ENCODE peak calls at places on chromosomes 3 and 15, in four cellular contexts. A is K562, M is GM12878, U is H1. Z is an unnamed sample.

GRCh38 chr3:196988241-196989029 is 19.8 kb upstream of the PIGZ start:
- DNase-seq in U (no peak), M (no peak), A (peak), Z (peak)

GRCh38 chr15:39976291-39977274 is 42.7 kb downstream of the EIF2AK4 start:
- DNase-seq in U (peak), M (no peak), A (no peak), Z (no peak)

GRCh38 chr3:98395111-98395510 is 4.6 kb downstream of the OR5K3 start:
- DNase-seq in A (no peak), U (no peak), M (no peak), Z (no peak)

GRCh38 chr3:130894873-130895330 is 1.0 kb downstream of the ATP2C1 start:
- DNase-seq in M (no peak), U (no peak), A (no peak), Z (no peak)

GRCh38 chr3:78887029-78887428 is 880.8 kb downstream of the ROBO1 start:
- DNase-seq in M (no peak), U (no peak), A (no peak), Z (no peak)

GRCh38 chr3:195195321-195196209 is 75.4 kb downstream of the XXYLT1 start:
- DNase-seq in M (no peak), A (no peak), U (peak), Z (no peak)

GRCh38 chr3:150970665-150971327 is 1.7 kb downstream of the CLRN1 start:
- DNase-seq in A (no peak), M (no peak), U (no peak), Z (peak)

GRCh38 chr3:113623324-113623723 is 73.1 kb downstream of the USF3 start:
- DNase-seq in A (no peak), M (no peak), U (peak), Z (no peak)

GRCh38 chr3:38446287-38446686 is 7.4 kb upstream of the ACVR2B start:
- DNase-seq in M (no peak), A (no peak), U (no peak), Z (no peak)

GRCh38 chr15:77844798-77845446 is 212.2 kb upstream of the LINGO1 start:
- DNase-seq in U (no peak), A (no peak), M (no peak), Z (no peak)

GRCh38 chr15:38130200-38130567 is 122.5 kb upstream of the SPRED1 start:
- DNase-seq in U (no peak), M (peak), A (no peak), Z (no peak)

GRCh38 chr15:87045741-87046140 is 966.1 kb downstream of the AGBL1 start:
- DNase-seq in A (no peak), M (no peak), U (no peak), Z (no peak)

GRCh38 chr3:57451150-57451846 is 92.8 kb downstream of the DNAH12 start:
- DNase-seq in U (no peak), M (no peak), A (no peak), Z (no peak)

GRCh38 chr15:96416934-96417759 is 86.6 kb downstream of the NR2F2 start:
- DNase-seq in M (no peak), A (no peak), U (no peak), Z (no peak)

GRCh38 chr3:155031191-155031590 is 48.9 kb upstream of the MME start:
- DNase-seq in A (no peak), U (no peak), M (no peak), Z (no peak)

GRCh38 chr15:93245616-93246122 is 156.7 kb upstream of the RGMA start:
- DNase-seq in U (no peak), M (no peak), A (no peak), Z (no peak)

GRCh38 chr15:66802087-66803001 is 100.3 kb downstream of the SMAD6 start:
- DNase-seq in U (no peak), M (no peak), A (no peak), Z (no peak)

GRCh38 chr3:127800508-127800907 is 21.8 kb downstream of the MGLL start:
- DNase-seq in M (no peak), U (no peak), A (no peak), Z (no peak)

GRCh38 chr15:40279437-40280141 is 3.3 kb downstream of the ANKRD63 start:
- DNase-seq in A (peak), M (no peak), U (no peak), Z (no peak)

GRCh38 chr15:62253294-62253693 is 88.2 kb upstream of the C2CD4B start:
- DNase-seq in M (no peak), A (no peak), U (no peak), Z (no peak)

GRCh38 chr3:152291649-152292066 is 22.9 kb downstream of the MBNL1 start:
- DNase-seq in U (no peak), A (no peak), M (no peak), Z (no peak)

GRCh38 chr15:42203891-42204290 is 4.2 kb downstream of the VPS39 start:
- DNase-seq in A (no peak), M (no peak), U (no peak), Z (no peak)

GRCh38 chr3:23302276-23302675 is 99.1 kb downstream of the UBE2E2 start:
- DNase-seq in A (no peak), U (no peak), M (no peak), Z (no peak)

GRCh38 chr3:52882377-52882776 is 15.0 kb downstream of the STIMATE start:
- DNase-seq in M (no peak), A (no peak), U (no peak), Z (no peak)

GRCh38 chr3:33425456-33425855 is 14.7 kb downstream of the UBP1 start:
- DNase-seq in A (no peak), M (no peak), U (no peak), Z (no peak)

GRCh38 chr15:50028323-50028722 is 90.7 kb downstream of the ATP8B4 start:
- DNase-seq in M (no peak), A (no peak), U (no peak), Z (no peak)

GRCh38 chr3:126156468-126156867 is 23.9 kb downstream of the ALDH1L1 start:
- DNase-seq in U (no peak), A (peak), M (no peak), Z (no peak)

GRCh38 chr3:117139681-117140080 is 430.1 kb downstream of the TUSC7 start:
- DNase-seq in M (no peak), A (no peak), U (no peak), Z (no peak)

GRCh38 chr3:186220365-186220764 is 111.5 kb upstream of the ETV5 start:
- DNase-seq in M (no peak), A (no peak), U (no peak), Z (peak)

GRCh38 chr15:50234764-50235163 is 30.8 kb downstream of the HDC start:
- DNase-seq in A (no peak), U (no peak), M (no peak), Z (no peak)

GRCh38 chr3:62587579-62588031 is 214.3 kb upstream of the FEZF2 start:
- DNase-seq in M (no peak), U (no peak), A (no peak), Z (no peak)

GRCh38 chr3:143928541-143929255 is 42.9 kb upstream of the DIPK2A start:
- DNase-seq in M (no peak), A (no peak), U (no peak), Z (no peak)

GRCh38 chr3:10283638-10284037 is 9.1 kb downstream of the GHRL start:
- DNase-seq in A (no peak), M (no peak), U (no peak), Z (no peak)

GRCh38 chr3:45055411-45056143 is 29.5 kb downstream of the CLEC3B start:
- DNase-seq in A (peak), M (no peak), U (no peak), Z (no peak)

GRCh38 chr3:157107644-157108133 is 52.3 kb downstream of the CCNL1 start:
- DNase-seq in M (no peak), A (no peak), U (no peak), Z (no peak)

GRCh38 chr3:18828637-18829036 is 319.7 kb upstream of the KCNH8 start:
- DNase-seq in M (no peak), U (no peak), A (no peak), Z (no peak)
- TF ChIP-seq MAX in M (no peak), U (no peak), A (no peak), Z (no peak)

DNA sequence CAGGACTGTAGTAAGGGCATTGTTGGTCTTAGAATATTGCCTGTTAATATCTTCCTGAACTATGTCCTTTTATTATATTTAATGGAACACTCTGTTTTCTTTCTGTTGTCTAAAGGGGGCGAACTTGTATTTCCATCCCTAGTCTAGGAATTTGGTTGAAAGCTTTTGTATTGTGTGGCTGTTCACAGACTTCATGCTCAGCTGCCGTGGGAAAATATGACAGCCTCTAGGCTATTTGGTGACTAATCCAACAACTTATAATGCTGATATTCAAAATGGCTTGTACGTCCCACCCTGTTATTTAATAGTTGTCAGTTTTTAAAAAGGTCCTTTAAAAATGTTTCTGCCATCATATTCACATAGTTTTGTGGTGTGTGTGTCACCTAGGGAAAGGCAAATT is 202.6 kb downstream of the KLHL25 start:
- DNase-seq in M (no peak), U (no peak), A (no peak), Z (no peak)
- TF ChIP-seq EGR1 in M (no peak), U (no peak), A (no peak), Z (no peak)

GRCh38 chr15:57727031-57727430 is 20.5 kb downstream of the POLR2M start:
- DNase-seq in A (no peak), U (no peak), M (no peak), Z (no peak)
- TF ChIP-seq MAX in A (no peak), U (no peak), M (no peak), Z (no peak)

DNA sequence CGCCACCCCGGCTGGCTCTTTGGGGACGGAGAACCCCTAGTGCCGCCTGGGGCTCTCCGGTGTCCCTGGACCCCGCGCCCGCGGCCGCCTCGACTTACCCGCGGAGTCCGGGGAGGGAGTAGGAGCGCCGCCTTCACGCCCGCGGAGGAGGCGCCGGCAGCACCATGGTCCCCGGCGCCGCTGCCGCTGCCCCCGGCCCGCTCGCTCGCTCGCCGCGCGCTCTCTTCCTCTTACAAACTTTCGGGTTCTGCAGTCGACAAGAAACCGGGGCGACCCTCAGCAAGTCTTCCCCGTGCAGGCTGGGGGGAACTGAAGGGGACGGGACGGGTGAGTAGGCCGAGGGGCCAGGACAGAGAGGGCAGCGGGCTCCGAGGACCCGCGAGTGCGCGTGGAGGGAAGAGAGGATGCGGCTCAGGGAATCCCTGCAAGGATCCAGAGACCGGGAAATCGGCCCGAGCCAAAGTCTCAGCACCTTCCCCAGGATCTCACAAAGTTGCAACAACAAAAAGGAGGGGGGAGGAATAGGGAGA is 2.0 kb downstream of the FOXP1 start:
- DNase-seq in A (peak), U (no peak), M (no peak), Z (no peak)
- TF ChIP-seq EGR1 in A (no peak), U (no peak), M (no peak), Z (no peak)

DNA sequence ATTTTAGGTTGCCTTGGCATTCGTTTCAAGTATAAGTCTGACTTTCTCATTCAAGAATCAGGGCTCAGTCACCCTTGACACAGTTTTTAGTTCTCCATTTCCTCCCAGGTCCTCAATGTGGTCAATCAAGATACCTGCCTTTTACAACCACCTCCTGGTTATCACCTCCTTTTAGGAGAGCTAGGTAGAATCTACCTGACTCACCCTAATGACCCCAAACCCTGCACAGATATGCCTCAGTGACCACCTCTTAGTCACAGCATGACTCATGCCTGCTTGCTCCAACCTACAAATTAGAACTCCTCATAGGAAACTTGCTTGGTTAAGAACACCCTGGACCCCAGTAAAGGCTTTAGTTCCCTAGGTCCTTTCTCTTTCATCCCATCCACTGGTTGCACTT is 22.5 kb downstream of the DMXL2 start:
- DNase-seq in M (peak), U (no peak), A (no peak), Z (peak)
- TF ChIP-seq MAX in M (no peak), U (no peak), A (no peak), Z (no peak)

DNA sequence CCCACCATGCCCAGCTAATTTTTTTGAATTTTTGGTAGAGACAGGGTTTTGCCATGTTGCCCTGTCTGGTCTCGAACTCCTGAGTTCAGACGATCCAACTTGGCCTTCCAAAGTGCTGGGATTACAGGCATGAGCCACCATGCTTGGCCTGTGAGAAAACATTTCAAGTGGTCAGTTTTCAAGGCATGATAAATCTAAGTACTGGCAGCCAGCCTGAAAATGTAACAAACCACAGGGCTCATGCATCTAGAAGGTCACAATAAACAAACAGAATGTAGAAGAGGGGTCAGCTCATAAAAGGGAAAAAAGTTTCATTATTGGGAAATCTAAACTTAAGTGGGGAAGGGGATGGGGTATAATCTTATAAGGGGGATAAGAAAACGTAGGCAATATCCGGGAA is 39.9 kb downstream of the PPCDC start:
- DNase-seq in A (no peak), M (no peak), U (no peak), Z (no peak)
- TF ChIP-seq EGR1 in A (no peak), M (no peak), U (no peak), Z (no peak)

Z was measured in HCT116.